ENCODE peak calls at places on chromosomes 6 and 20, in eight cellular contexts. X is non-pigmented ciliary epithelial cell; C is activated naive CD8-positive, alpha-beta T cell treated with anti-CD3 and anti-CD28 coated beads, Interleukin-2, amount 50 U/mL, for 16 hours; K is NCI-H1694 treated with DMSO at 0.1 percent for 48 hours; V is Peyer's patch; Y is GM13977; E is transverse colon; O is esophagus muscularis mucosa. N is an unnamed sample.

GRCh38 chr6:14661188-14661587 is 543.6 kb downstream of the CD83 start:
- DNase-seq in O (no peak), K (no peak), Y (no peak), E (no peak), C (peak), V (peak), X (no peak), N (no peak)

GRCh38 chr6:157443066-157443800 is 62.2 kb downstream of the ZDHHC14 start:
- DNase-seq in K (no peak), O (no peak), C (no peak), X (peak), E (no peak), V (no peak), Y (peak), N (no peak)

GRCh38 chr6:46453756-46454316 is 37.4 kb downstream of the RCAN2 start:
- DNase-seq in O (no peak), E (no peak), K (no peak), X (no peak), C (no peak), Y (no peak), V (no peak), N (no peak)

GRCh38 chr6:128882991-128883571 is at the start of gene LAMA2:
- DNase-seq in Y (no peak), X (no peak), C (no peak), E (peak), K (no peak), O (peak), V (no peak), N (peak)

GRCh38 chr20:37492096-37492625 is 28.9 kb upstream of the NNAT start:
- DNase-seq in V (no peak), E (no peak), K (no peak), X (no peak), O (no peak), C (no peak), Y (no peak), N (no peak)

GRCh38 chr6:157975456-157975855 is 6.2 kb upstream of the SYNJ2 start:
- DNase-seq in Y (no peak), K (no peak), C (no peak), X (no peak), V (no peak), O (no peak), E (no peak), N (no peak)

GRCh38 chr6:167547751-167548150 is 222.9 kb downstream of the TTLL2 start:
- DNase-seq in K (no peak), E (no peak), C (no peak), X (no peak), Y (no peak), O (no peak), V (no peak), N (no peak)

GRCh38 chr20:1301031-1301529 is 27.9 kb downstream of the SDCBP2 start:
- DNase-seq in E (no peak), X (no peak), V (no peak), Y (no peak), K (no peak), O (no peak), C (no peak), N (no peak)

GRCh38 chr20:49456646-49457045 is 25.8 kb downstream of the KCNB1 start:
- DNase-seq in V (no peak), C (no peak), X (no peak), K (no peak), O (no peak), Y (no peak), E (no peak), N (no peak)

GRCh38 chr20:64168381-64169088 is 4.3 kb downstream of the MYT1 start:
- DNase-seq in O (no peak), Y (no peak), E (no peak), V (no peak), K (peak), C (no peak), X (no peak), N (no peak)

GRCh38 chr6:129073651-129074419 is 190.9 kb downstream of the LAMA2 start:
- DNase-seq in X (no peak), Y (no peak), O (no peak), V (no peak), K (no peak), C (no peak), E (no peak), N (no peak)

GRCh38 chr6:193773-194310 is 98.4 kb upstream of the DUSP22 start:
- DNase-seq in Y (peak), X (no peak), V (no peak), E (no peak), C (no peak), K (no peak), O (no peak), N (no peak)

GRCh38 chr20:38447931-38448675 is 13.0 kb upstream of the SNHG17 start:
- DNase-seq in O (no peak), C (no peak), Y (no peak), V (peak), K (no peak), E (no peak), X (no peak), N (peak)

GRCh38 chr20:728022-728944 is 40.0 kb downstream of the SLC52A3 start:
- DNase-seq in K (peak), V (no peak), Y (peak), E (peak), X (no peak), C (peak), O (no peak), N (peak)

GRCh38 chr6:11934638-11935037 is 77.5 kb upstream of the HIVEP1 start:
- DNase-seq in O (no peak), V (no peak), K (no peak), X (no peak), C (no peak), Y (no peak), E (no peak), N (no peak)

GRCh38 chr6:27836783-27837635 is 75.2 kb downstream of the OR2B2 start:
- DNase-seq in K (peak), V (peak), E (peak), O (no peak), Y (peak), X (no peak), C (no peak), N (peak)

GRCh38 chr6:108732101-108732870 is 115.9 kb upstream of the ARMC2 start:
- DNase-seq in O (no peak), K (no peak), V (no peak), Y (no peak), C (no peak), X (no peak), E (peak), N (peak)

GRCh38 chr20:56247954-56248782 is at the start of gene MC3R:
- DNase-seq in X (no peak), K (no peak), V (no peak), O (no peak), C (no peak), E (peak), Y (peak), N (no peak)

GRCh38 chr6:111922454-111923297 is 49.4 kb upstream of the FYN start:
- DNase-seq in E (no peak), Y (no peak), C (no peak), V (no peak), X (no peak), K (no peak), O (no peak), N (no peak)

GRCh38 chr20:36808317-36809257 is 35.0 kb upstream of the DSN1 start:
- DNase-seq in O (no peak), V (peak), C (peak), Y (peak), X (no peak), E (peak), K (peak), N (peak)

GRCh38 chr6:4135665-4136353 is 434 bp upstream of the ECI2 start:
- DNase-seq in C (peak), X (no peak), K (peak), O (peak), Y (peak), E (peak), V (peak), N (peak)

GRCh38 chr6:52536424-52536916 is 40.4 kb downstream of the TRAM2 start:
- DNase-seq in O (no peak), E (peak), K (no peak), Y (no peak), X (no peak), C (no peak), V (no peak), N (no peak)

GRCh38 chr6:44010411-44011349 is 116.6 kb downstream of the MRPL14 start:
- DNase-seq in O (no peak), X (peak), C (no peak), E (no peak), K (no peak), V (no peak), Y (no peak), N (peak)